ENCODE peak calls at places on chromosomes 4 and X, in seven cellular contexts. U is breast epithelium, Y is lung, P is endothelial cell of umbilical vein, T is thoracic aorta, L is WERI-Rb-1, Z is coronary artery. O is an unnamed sample.

GRCh38 chr4:73281396-73281795 is 22.8 kb upstream of the ANKRD17 start:
- DNase-seq in T (no peak), Z (no peak), P (no peak), U (no peak), Y (no peak), L (no peak), O (no peak)

GRCh38 chrX:48683411-48683982 is at the start of gene WAS:
- DNase-seq in L (no peak), P (no peak), U (no peak), T (no peak), Y (no peak), Z (no peak), O (no peak)

GRCh38 chr4:168880811-168881595 is 129.1 kb downstream of the CBR4 start:
- DNase-seq in P (no peak), L (no peak), U (no peak), T (no peak), Y (no peak), Z (no peak), O (no peak)

GRCh38 chr4:184108006-184108501 is 109.6 kb downstream of the ENPP6 start:
- DNase-seq in L (no peak), T (no peak), U (no peak), Z (no peak), P (no peak), Y (no peak), O (no peak)

GRCh38 chr4:76197971-76198410 is 15.6 kb downstream of the SCARB2 start:
- DNase-seq in Y (no peak), U (no peak), L (peak; percentile 53), Z (no peak), P (no peak), T (no peak), O (no peak)

GRCh38 chrX:10166731-10167149 is 10.0 kb downstream of the CLCN4 start:
- DNase-seq in T (no peak), L (no peak), P (no peak), Z (no peak), Y (no peak), U (no peak), O (no peak)

GRCh38 chrX:15143050-15143824 is 126.6 kb downstream of the ASB9 start:
- DNase-seq in U (peak; percentile 51), Z (no peak), T (no peak), P (peak; percentile 18), Y (peak; percentile 36), L (peak; percentile 39), O (peak; percentile 34)

GRCh38 chr4:165502919-165503907 is 124.4 kb downstream of the CPE start:
- DNase-seq in P (peak; percentile 75), Y (no peak), L (no peak), U (no peak), Z (no peak), T (no peak), O (no peak)

GRCh38 chr4:110049951-110050925 is 137.6 kb downstream of the EGF start:
- DNase-seq in P (peak; percentile 46), Z (no peak), T (no peak), U (no peak), L (peak; percentile 65), Y (no peak), O (no peak)

GRCh38 chrX:46904626-46905025 is 7.6 kb upstream of the JADE3 start:
- DNase-seq in P (peak; percentile 56), U (no peak), Z (no peak), Y (no peak), L (no peak), T (no peak), O (no peak)

GRCh38 chrX:46898207-46898606 is 14.0 kb upstream of the JADE3 start:
- DNase-seq in U (no peak), L (no peak), P (no peak), Y (no peak), T (no peak), Z (no peak), O (no peak)

DNA sequence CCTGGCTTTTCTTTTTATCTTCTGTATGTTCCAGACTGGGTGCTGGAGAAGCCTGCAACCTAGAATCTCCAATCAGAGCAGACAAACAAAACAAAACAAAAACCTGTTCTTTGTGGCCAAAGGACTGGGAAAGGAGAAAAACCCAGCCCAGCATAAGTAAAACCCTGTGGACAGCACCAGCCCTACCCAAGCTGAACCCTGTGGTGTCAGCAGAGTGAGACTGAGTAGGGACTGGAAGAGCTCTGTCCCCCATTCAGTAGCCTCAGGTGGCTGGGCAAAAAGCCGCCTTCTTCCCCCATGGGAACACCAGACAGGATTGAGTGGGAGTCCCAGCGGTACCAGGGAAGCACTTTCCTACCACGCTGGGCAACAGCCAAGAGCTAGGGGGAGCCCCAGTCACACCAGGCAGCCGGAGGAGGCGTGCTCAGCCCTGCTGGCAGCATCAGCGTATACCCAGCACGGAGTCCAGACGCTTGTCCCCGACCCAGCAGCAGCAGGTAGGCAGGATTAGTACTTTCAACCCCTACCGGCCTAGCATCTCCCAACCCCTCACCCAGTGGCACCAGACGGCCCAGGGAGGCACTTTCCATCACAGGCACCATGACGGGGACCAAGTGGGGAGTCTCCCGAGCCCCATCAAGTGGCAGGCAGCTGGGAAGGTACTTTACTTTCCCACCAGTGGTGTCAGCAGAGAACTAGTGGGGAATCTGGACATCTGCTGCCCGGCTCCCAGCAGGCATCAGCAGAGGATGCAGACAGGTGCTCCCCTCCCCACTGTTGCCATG is 8.6 kb upstream of the JADE3 start:
- DNase-seq in L (peak; percentile 81), T (no peak), Y (peak; percentile 76), U (peak; percentile 76), P (peak; percentile 83), Z (peak; percentile 86), O (peak; percentile 27)
- TF ChIP-seq CTCF in L (peak; percentile 90), T (peak; percentile 46), Y (peak; percentile 48), U (peak; percentile 55), P (peak; percentile 50), Z (peak; percentile 52), O (peak; percentile 10)

DNA sequence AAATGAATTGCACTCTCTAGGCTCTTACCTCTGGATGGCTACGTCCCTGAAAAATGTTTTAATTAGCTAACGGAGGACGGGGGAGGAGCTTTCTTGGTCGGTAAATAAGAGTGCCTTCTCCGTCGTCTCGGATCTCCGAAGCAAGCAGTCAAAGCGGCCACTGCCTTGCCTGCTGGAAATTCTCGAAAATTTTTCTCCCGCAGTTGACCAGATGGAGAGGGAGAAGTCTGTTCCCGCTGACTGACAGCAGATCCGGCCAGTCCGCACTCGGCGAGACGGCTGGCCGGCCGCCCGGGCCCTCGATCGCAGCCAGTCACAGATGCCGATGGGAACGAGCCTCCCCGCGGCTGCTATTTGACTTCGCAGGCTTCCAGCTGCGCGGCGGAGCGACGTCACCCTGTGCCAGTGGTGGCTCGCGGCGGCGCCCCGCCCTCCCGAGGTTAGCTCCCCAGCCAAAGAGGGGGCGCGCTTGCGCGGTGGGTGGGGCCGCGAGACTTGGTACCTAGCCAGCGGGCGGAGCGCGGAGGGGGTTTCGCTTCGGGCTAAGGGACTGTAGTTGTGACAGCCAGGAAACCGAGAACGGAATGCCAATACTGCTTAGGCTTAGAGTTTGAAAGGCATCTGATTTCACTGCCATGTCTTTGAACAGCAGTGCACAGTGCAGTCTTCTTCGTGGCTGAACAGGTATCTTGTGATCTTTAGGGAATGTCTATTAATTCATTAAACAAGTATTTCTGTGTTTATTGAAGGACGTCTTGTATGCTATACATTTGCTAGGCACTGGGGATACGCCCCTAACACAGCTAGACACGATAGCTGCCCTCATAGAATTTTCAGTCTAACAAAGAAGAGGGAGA is at the start of gene PPM1K:
- DNase-seq in U (peak; percentile 98), Y (peak; percentile 99), L (peak; percentile 98), Z (peak; percentile 100), T (peak; percentile 97), P (peak; percentile 99), O (peak; percentile 96)
- TF ChIP-seq CTCF in U (no peak), Y (no peak), L (no peak), Z (no peak), T (no peak), P (no peak), O (no peak)

GRCh38 chr4:71231073-71231752 is 107.6 kb upstream of the SLC4A4 start:
- DNase-seq in P (no peak), T (peak; percentile 87), U (no peak), L (no peak), Z (peak; percentile 89), Y (peak; percentile 90), O (peak; percentile 40)

GRCh38 chr4:71230613-71231012 is 108.2 kb upstream of the SLC4A4 start:
- DNase-seq in Z (no peak), Y (no peak), T (no peak), U (no peak), L (no peak), P (no peak), O (no peak)

GRCh38 chr4:71229477-71230257 is 109.2 kb upstream of the SLC4A4 start:
- DNase-seq in Y (no peak), L (peak; percentile 37), P (peak; percentile 13), Z (no peak), T (no peak), U (no peak), O (no peak)

GRCh38 chr4:71231753-71232420 is 106.9 kb upstream of the SLC4A4 start:
- DNase-seq in T (no peak), P (no peak), Z (no peak), Y (no peak), U (no peak), L (no peak), O (no peak)

DNA sequence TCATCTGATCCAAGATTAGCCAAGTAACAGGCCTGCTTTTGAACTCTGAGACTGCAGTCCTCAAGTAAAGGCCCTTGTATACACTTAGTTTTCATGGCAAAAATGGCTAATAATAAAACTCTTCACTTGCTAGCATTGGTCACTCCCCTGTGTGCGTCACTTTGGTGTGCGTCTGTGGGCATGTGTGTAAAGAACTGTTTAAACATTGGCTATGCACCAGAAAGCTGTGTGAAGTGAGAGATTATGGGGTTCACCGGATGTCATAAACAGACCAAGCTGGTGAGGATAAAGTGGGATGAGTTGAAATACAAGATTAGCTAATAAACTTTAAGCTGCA is 108.6 kb upstream of the SLC4A4 start:
- DNase-seq in U (no peak), T (no peak), Y (no peak), P (no peak), L (peak; percentile 16), Z (no peak), O (no peak)
- TF ChIP-seq CTCF in U (no peak), T (no peak), Y (no peak), P (no peak), L (no peak), Z (no peak), O (no peak)

DNA sequence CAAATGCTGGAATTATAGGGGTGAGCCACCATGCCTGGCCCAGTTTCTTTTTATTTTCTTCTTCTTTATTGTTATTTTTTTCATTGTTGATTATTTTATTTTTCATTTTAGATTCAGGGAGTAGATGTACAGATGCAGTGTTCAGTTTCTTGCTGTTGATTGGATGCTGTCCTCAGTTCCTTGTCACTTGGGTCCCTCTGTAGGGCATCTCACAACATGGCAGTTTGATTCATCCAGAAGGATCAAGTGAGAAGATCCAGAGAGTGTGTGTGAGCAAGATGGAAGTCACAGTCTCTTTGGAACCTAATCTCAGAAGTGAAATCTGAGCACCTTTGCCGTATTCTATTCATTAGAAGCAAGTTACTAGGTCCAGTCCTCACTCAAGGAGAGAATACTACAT is 20.9 kb downstream of the HMGB3 start:
- DNase-seq in Y (no peak), T (no peak), U (no peak), Z (no peak), P (no peak), L (no peak), O (no peak)
- TF ChIP-seq CTCF in Y (no peak), T (no peak), U (no peak), Z (no peak), P (no peak), L (peak; percentile 44), O (no peak)

GRCh38 chr4:84221704-84222103 is 277.4 kb downstream of the NKX6-1 start:
- DNase-seq in U (no peak), Z (no peak), L (no peak), P (no peak), T (no peak), Y (no peak), O (no peak)
- TF ChIP-seq CTCF in U (no peak), Z (no peak), L (no peak), P (no peak), T (no peak), Y (no peak), O (no peak)